ENCODE peak calls at places on chromosome 13, in six cellular contexts. M is Caco-2; N is Panc1; I is neural crest cell; V is CD4-positive, alpha-beta T cell; B is glutamatergic neuron. P is an unnamed sample.
A peak's percentile ranks its signal among the peaks of the same experiment; 100 is the strongest.

GRCh38 chr13:112605531-112605990 is 17.6 kb upstream of the TUBGCP3 start:
- DNase-seq in M (no peak), I (no peak), V (no peak), B (no peak), N (no peak), P (no peak)

GRCh38 chr13:105464249-105464648 is 1071.2 kb downstream of the EFNB2 start:
- DNase-seq in M (no peak), I (no peak), B (no peak), N (no peak), V (no peak), P (no peak)

GRCh38 chr13:48424212-48424611 is 11.3 kb upstream of the LPAR6 start:
- DNase-seq in M (no peak), B (no peak), N (no peak), V (no peak), I (no peak), P (no peak)

GRCh38 chr13:103436057-103436654 is 369.9 kb upstream of the SLC10A2 start:
- DNase-seq in M (no peak), I (no peak), B (peak; percentile 13), V (no peak), N (no peak), P (no peak)

GRCh38 chr13:91539458-91540156 is 141.2 kb downstream of the GPC5 start:
- DNase-seq in V (no peak), N (no peak), M (peak; percentile 4), I (no peak), B (no peak), P (no peak)

GRCh38 chr13:44243198-44243852 is 130.3 kb upstream of the SERP2 start:
- DNase-seq in M (peak; percentile 57), N (no peak), I (peak; percentile 9), V (no peak), B (no peak), P (peak; percentile 62)

GRCh38 chr13:95874286-95874685 is 178.9 kb downstream of the UGGT2 start:
- DNase-seq in V (no peak), N (no peak), B (no peak), M (no peak), I (no peak), P (no peak)

GRCh38 chr13:112768795-112769411 is 79.1 kb downstream of the ATP11A start:
- DNase-seq in I (no peak), B (no peak), N (no peak), M (no peak), V (no peak), P (no peak)

GRCh38 chr13:76894401-76895110 is 8.4 kb upstream of the KCTD12 start:
- DNase-seq in N (no peak), I (no peak), V (no peak), B (no peak), M (no peak), P (no peak)

GRCh38 chr13:75402787-75403186 is 79.2 kb downstream of the TBC1D4 start:
- DNase-seq in N (no peak), B (no peak), M (peak; percentile 19), I (no peak), V (no peak), P (no peak)

GRCh38 chr13:43389573-43389972 is 366.2 kb downstream of the DNAJC15 start:
- DNase-seq in I (no peak), M (no peak), V (no peak), N (no peak), B (no peak), P (no peak)

GRCh38 chr13:44961997-44962396 is 27.3 kb downstream of the NUFIP1 start:
- DNase-seq in N (no peak), B (no peak), I (no peak), M (no peak), V (no peak), P (no peak)

GRCh38 chr13:50543767-50544166 is 299.7 kb downstream of the DLEU7 start:
- DNase-seq in I (no peak), V (no peak), N (no peak), B (no peak), M (no peak), P (no peak)

GRCh38 chr13:20713751-20714150 is 10.3 kb downstream of the IL17D start:
- DNase-seq in V (no peak), M (no peak), I (no peak), N (no peak), B (no peak), P (no peak)

GRCh38 chr13:98143601-98144500 is 957 bp downstream of the FARP1 start:
- DNase-seq in N (no peak), B (peak; percentile 40), I (peak; percentile 18), M (peak; percentile 33), V (no peak), P (peak; percentile 47)

GRCh38 chr13:98144501-98145350 is 1.8 kb downstream of the FARP1 start:
- DNase-seq in V (no peak), M (peak; percentile 68), B (peak; percentile 57), I (peak; percentile 31), N (no peak), P (peak; percentile 23)

GRCh38 chr13:98150836-98151489 is 8.1 kb downstream of the FARP1 start:
- DNase-seq in I (no peak), N (no peak), B (no peak), M (no peak), V (no peak), P (no peak)

GRCh38 chr13:98143157-98143553 is 261 bp downstream of the FARP1 start:
- DNase-seq in V (no peak), M (no peak), N (no peak), I (peak; percentile 50), B (no peak), P (peak; percentile 50)

GRCh38 chr13:98147521-98147920 is 4.6 kb downstream of the FARP1 start:
- DNase-seq in M (no peak), N (no peak), V (no peak), B (no peak), I (no peak), P (no peak)
- TF ChIP-seq CTCF in M (no peak), N (no peak), V (no peak), B (peak; percentile 16), I (no peak), P (no peak)

GRCh38 chr13:96988441-96988840 is 5.8 kb downstream of the OXGR1 start:
- DNase-seq in I (no peak), V (no peak), M (no peak), N (no peak), B (no peak), P (no peak)

GRCh38 chr13:96982672-96983071 is 11.6 kb downstream of the OXGR1 start:
- DNase-seq in M (no peak), N (no peak), B (no peak), I (no peak), V (no peak), P (no peak)

DNA sequence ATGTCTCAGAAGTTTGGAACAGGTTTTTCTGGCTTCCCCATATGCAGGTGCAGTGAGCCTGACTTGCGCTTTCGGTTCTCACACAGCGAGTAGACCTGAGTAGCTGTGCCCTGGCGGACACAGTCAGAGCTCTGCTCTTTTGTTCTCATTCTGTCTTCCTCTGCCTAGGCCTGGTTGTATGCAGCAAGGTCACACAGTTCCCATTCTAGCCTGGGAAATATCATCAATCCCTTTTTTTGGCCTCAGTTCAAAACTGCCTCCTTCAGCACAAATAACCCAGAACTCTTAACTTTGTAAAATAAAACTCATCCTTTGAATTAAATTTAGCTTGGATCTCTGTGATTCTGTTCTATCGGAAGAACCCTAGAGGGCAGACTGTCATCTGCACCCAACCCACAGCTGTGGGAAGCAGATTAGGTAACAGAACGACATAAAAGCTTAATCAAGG is 10.2 kb downstream of the OXGR1 start:
- DNase-seq in B (peak; percentile 21), I (no peak), V (no peak), N (no peak), M (peak; percentile 75), P (peak; percentile 28)
- TF ChIP-seq CTCF in B (peak; percentile 45), I (peak; percentile 63), V (no peak), N (peak; percentile 38), M (peak; percentile 38), P (no peak)

GRCh38 chr13:40452741-40453665 is 213.4 kb downstream of the FOXO1 start:
- DNase-seq in I (no peak), M (no peak), V (no peak), N (no peak), B (no peak), P (no peak)
- TF ChIP-seq CTCF in I (no peak), M (no peak), V (no peak), N (no peak), B (no peak), P (no peak)

GRCh38 chr13:31965361-31966066 is 66.1 kb upstream of the FRY start:
- DNase-seq in I (no peak), N (no peak), M (no peak), V (no peak), B (no peak), P (no peak)

GRCh38 chr13:31968473-31968872 is 63.1 kb upstream of the FRY start:
- DNase-seq in M (no peak), N (no peak), B (no peak), I (no peak), V (no peak), P (no peak)

GRCh38 chr13:31970237-31970930 is 61.2 kb upstream of the FRY start:
- DNase-seq in I (no peak), B (no peak), N (no peak), V (no peak), M (no peak), P (no peak)

GRCh38 chr13:31964168-31964567 is 67.4 kb upstream of the FRY start:
- DNase-seq in B (no peak), V (no peak), I (no peak), M (no peak), N (no peak), P (no peak)

GRCh38 chr13:31967155-31967554 is 64.4 kb upstream of the FRY start:
- DNase-seq in N (no peak), V (no peak), B (no peak), M (no peak), I (no peak), P (no peak)
- TF ChIP-seq CTCF in N (no peak), V (no peak), B (peak; percentile 53), M (peak; percentile 30), I (peak; percentile 59), P (peak; percentile 42)

GRCh38 chr13:25494708-25495411 is 123.1 kb downstream of the ATP8A2 start:
- DNase-seq in I (no peak), V (no peak), N (no peak), M (no peak), B (no peak), P (no peak)

GRCh38 chr13:25490236-25490635 is 118.5 kb downstream of the ATP8A2 start:
- DNase-seq in B (no peak), I (no peak), M (no peak), N (no peak), V (no peak), P (no peak)

GRCh38 chr13:25489238-25489637 is 117.5 kb downstream of the ATP8A2 start:
- DNase-seq in I (no peak), M (no peak), N (no peak), V (no peak), B (no peak), P (no peak)

GRCh38 chr13:25493930-25494707 is 122.3 kb downstream of the ATP8A2 start:
- DNase-seq in B (no peak), V (no peak), I (no peak), M (peak; percentile 13), N (no peak), P (peak; percentile 11)
- TF ChIP-seq CTCF in B (no peak), V (no peak), I (no peak), M (no peak), N (no peak), P (no peak)